ENCODE peak calls at places on chromosomes 1 and 21, in six cellular contexts. M is activated naive CD4-positive, alpha-beta T cell; N is amygdala; G is NCI-H345; X is stimulated activated CD4-positive, alpha-beta T cell treated with anti-CD3 and anti-CD28 coated beads, TNF-alpha, amount 100 ng/mL, for 1 hour; Y is HuH-7.5. B is an unnamed sample.

GRCh38 chr1:69911301-69911801 is 294.0 kb downstream of the LRRC40 start:
- DNase-seq in M (no peak), N (no peak), G (no peak), X (no peak), Y (no peak), B (no peak)

GRCh38 chr1:6686294-6686693 is 15.3 kb downstream of the DNAJC11 start:
- DNase-seq in M (no peak), N (no peak), G (no peak), X (no peak), Y (no peak), B (no peak)

GRCh38 chr21:15221799-15222386 is 157.1 kb upstream of the NRIP1 start:
- DNase-seq in M (no peak), N (no peak), G (no peak), X (no peak), Y (peak; percentile 43), B (no peak)

GRCh38 chr1:54792686-54793282 is 8.3 kb downstream of the TTC22 start:
- DNase-seq in M (no peak), N (no peak), G (no peak), X (no peak), Y (no peak), B (no peak)

GRCh38 chr1:182617734-182618288 is 13.6 kb upstream of the RGS16 start:
- DNase-seq in M (no peak), N (no peak), G (peak; percentile 34), X (no peak), Y (no peak), B (no peak)

GRCh38 chr1:174169342-174169741 is 10.0 kb downstream of the RABGAP1L start:
- DNase-seq in M (no peak), N (no peak), G (no peak), X (no peak), Y (no peak), B (no peak)

GRCh38 chr1:150576794-150577556 is 2.4 kb downstream of the MCL1 start:
- DNase-seq in M (no peak), N (no peak), G (no peak), X (no peak), Y (no peak), B (no peak)

GRCh38 chr1:94036721-94037120 is 84.2 kb downstream of the ABCA4 start:
- DNase-seq in M (no peak), N (no peak), G (no peak), X (no peak), Y (no peak), B (no peak)

B was measured in mucosa of descending colon.